ENCODE peak calls at places on chromosomes 11 and 22, in eight cellular contexts. W is heart left ventricle, J is hepatocyte, N is heart right ventricle, Q is osteoblast, E is AG04450, O is GM23338, X is HCT116. A is an unnamed sample.

GRCh38 chr11:9330387-9331384 is 16.3 kb upstream of the TMEM41B start:
- DNase-seq in Q (peak), X (no peak), E (no peak), N (no peak), J (no peak), O (no peak), W (no peak), A (no peak)

GRCh38 chr22:42353883-42354727 is 78.1 kb downstream of the NFAM1 start:
- DNase-seq in W (no peak), O (peak), N (no peak), J (peak), E (no peak), Q (no peak), X (no peak), A (no peak)

GRCh38 chr11:44855138-44855849 is 95.4 kb downstream of the TP53I11 start:
- DNase-seq in Q (peak), O (no peak), X (no peak), W (no peak), E (no peak), N (no peak), J (no peak), A (no peak)

GRCh38 chr22:49347376-49347775 is 480.3 kb downstream of the BRD1 start:
- DNase-seq in X (no peak), N (no peak), E (no peak), Q (no peak), O (no peak), J (no peak), W (no peak), A (no peak)

GRCh38 chr11:126339866-126340434 is 15.5 kb upstream of the ST3GAL4 start:
- DNase-seq in Q (no peak), X (no peak), N (peak), O (no peak), E (no peak), J (no peak), W (peak), A (no peak)

GRCh38 chr11:8017071-8017470 is 29.9 kb downstream of the EIF3F start:
- DNase-seq in Q (no peak), O (no peak), N (no peak), E (no peak), J (no peak), X (no peak), W (no peak), A (no peak)

GRCh38 chr11:83292709-83293435 is 6.7 kb upstream of the CCDC90B start:
- DNase-seq in X (peak), N (no peak), E (peak), O (peak), Q (peak), J (peak), W (no peak), A (no peak)

GRCh38 chr11:79822771-79823170 is 381.9 kb upstream of the TENM4 start:
- DNase-seq in O (no peak), Q (no peak), X (no peak), E (no peak), J (no peak), N (no peak), W (no peak), A (peak)

GRCh38 chr22:11253000-11253511 is 4274.9 kb upstream of the OR11H1 start:
- DNase-seq in N (peak), O (no peak), X (no peak), Q (peak), E (no peak), W (peak), J (peak), A (no peak)

DNA sequence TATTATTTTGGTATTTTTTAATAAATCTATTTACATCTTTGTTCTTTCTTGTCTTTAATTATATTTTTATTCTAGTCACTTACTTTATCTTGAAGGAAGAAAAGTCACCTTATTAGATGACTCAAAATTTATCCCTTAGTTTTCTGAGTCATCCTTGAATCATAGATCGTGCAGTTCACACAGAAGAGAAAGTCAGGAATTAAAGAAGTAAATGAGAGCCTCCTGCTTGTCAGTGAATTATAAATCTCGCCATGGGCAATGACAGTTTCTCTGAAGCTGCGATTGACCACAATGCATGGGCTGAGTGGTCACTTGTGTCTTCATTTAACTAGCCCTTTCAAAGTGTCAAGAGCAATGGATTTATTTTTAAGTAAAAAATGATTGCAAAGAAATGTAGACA is 91.2 kb downstream of the LUZP2 start:
- DNase-seq in Q (no peak), O (no peak), E (no peak), J (no peak), W (no peak), X (no peak), N (no peak), A (no peak)
- H3K27ac ChIP-seq in Q (no peak), O (no peak), E (no peak), J (no peak), W (no peak), X (no peak), N (no peak), A (no peak)

GRCh38 chr22:45997775-45998637 is 21.0 kb upstream of the WNT7B start:
- DNase-seq in W (peak), X (no peak), N (no peak), J (no peak), Q (peak), E (no peak), O (no peak), A (no peak)
- H3K27ac ChIP-seq in W (peak), X (no peak), N (peak), J (no peak), Q (peak), E (peak), O (no peak), A (peak)

GRCh38 chr11:19246816-19247215 is 6.1 kb upstream of the E2F8 start:
- DNase-seq in W (no peak), X (no peak), E (no peak), Q (peak), O (no peak), N (no peak), J (no peak), A (no peak)
- H3K27ac ChIP-seq in W (no peak), X (no peak), E (no peak), Q (no peak), O (no peak), N (no peak), J (no peak), A (no peak)

DNA sequence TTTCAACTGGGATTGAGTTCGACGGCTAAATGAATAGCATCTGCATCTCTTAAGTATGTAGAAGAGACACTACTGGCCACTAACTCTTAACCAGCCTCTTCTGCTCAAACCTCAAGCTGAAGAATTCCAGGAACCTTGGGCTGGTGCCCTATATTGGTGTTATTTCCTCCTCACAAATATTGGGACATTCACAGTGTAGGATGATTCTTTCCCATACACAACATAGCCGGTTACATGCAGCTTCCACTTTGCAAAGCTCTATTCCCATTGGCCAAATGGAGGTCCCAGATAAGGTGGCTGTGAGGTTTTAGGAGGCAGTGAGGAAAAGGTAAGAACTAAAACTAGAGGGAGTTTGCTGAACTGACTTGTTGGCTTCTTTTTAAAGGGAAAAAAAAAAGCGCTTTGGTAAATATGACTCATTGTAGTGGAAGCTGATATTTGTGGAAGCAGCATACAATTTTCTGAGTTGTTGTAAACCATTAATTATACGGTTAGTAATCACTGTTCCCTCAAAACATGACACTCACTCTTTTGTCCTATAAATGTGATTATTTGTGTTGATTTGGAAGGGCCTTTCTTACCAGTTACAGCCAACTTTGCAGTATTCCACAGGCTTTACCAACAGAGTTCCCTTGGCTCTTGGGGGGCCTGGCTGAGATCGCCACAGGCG is 17.6 kb downstream of the C22orf31 start:
- DNase-seq in O (no peak), J (no peak), E (no peak), X (no peak), N (no peak), Q (peak), W (no peak), A (no peak)
- H3K27ac ChIP-seq in O (peak), J (peak), E (peak), X (no peak), N (no peak), Q (peak), W (peak), A (no peak)

GRCh38 chr22:50624347-50625130 is 3.4 kb downstream of the ARSA start:
- DNase-seq in N (no peak), X (no peak), E (no peak), O (no peak), W (no peak), Q (no peak), J (no peak), A (no peak)

GRCh38 chr22:50621948-50622722 is 5.8 kb downstream of the ARSA start:
- DNase-seq in O (no peak), J (no peak), E (no peak), Q (no peak), W (no peak), X (no peak), N (no peak), A (no peak)

GRCh38 chr22:50620861-50621490 is 7.0 kb downstream of the ARSA start:
- DNase-seq in W (peak), O (no peak), Q (peak), J (no peak), X (no peak), N (peak), E (no peak), A (no peak)

GRCh38 chr22:50622723-50623327 is 5.1 kb downstream of the ARSA start:
- DNase-seq in N (no peak), J (no peak), E (no peak), Q (peak), O (no peak), X (peak), W (no peak), A (peak)

DNA sequence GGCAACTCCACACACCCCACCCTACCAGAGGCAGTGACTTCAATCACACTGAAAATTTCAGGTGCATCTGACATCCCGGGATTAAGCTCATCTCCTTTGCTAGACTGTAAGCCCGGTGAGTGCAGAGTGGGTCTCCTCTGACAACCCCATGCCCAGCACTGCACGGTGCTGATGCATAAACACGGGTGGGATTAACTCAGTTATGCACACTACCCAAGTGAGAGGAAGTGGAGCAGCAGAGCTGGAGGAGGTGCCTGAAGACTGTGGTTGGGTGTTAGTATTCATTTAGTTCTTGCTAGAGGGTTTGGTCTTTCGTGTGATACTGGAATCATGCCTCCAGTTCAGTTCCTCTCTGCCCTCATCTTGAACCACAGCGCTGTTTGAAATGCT is 6.5 kb downstream of the ARSA start:
- DNase-seq in E (no peak), J (no peak), W (no peak), Q (no peak), N (no peak), X (no peak), O (no peak), A (no peak)
- H3K27ac ChIP-seq in E (no peak), J (no peak), W (peak), Q (no peak), N (peak), X (no peak), O (no peak), A (peak)

DNA sequence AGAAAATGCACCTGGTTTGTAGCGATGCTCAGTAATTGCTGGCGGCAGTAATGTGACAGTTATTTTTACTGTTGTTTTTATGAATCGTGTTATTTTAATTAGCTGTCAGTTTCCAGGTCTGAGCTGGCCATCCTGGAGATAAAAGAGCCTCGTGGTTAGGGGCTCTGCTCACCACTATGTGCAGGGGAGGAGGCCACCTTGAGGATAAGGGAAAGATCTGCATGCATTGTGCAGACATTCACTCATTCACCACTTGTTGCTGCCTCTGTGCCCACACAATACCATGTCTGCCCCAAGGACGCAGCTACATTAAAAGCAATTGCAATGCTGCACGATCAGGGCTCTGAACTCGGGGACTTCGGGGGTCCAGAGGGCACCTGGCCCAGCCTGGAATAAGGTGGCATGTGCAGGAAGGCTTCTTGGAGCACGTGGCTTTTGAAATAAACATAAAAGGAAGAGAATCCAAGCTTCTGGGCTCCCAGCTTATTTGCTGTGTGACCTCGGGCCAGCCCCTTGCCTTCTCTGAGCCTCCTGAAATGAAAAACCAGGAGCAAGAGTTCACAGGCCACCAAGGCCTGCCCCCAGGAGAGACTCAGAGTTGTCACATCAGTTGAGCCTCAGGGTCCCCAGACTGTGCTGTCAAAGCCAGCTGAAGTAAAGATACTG is 44.7 kb upstream of the SHISAL1 start:
- DNase-seq in O (peak), J (no peak), N (no peak), W (no peak), X (no peak), Q (peak), E (no peak), A (no peak)
- H3K27ac ChIP-seq in O (no peak), J (peak), N (no peak), W (no peak), X (no peak), Q (no peak), E (peak), A (no peak)

DNA sequence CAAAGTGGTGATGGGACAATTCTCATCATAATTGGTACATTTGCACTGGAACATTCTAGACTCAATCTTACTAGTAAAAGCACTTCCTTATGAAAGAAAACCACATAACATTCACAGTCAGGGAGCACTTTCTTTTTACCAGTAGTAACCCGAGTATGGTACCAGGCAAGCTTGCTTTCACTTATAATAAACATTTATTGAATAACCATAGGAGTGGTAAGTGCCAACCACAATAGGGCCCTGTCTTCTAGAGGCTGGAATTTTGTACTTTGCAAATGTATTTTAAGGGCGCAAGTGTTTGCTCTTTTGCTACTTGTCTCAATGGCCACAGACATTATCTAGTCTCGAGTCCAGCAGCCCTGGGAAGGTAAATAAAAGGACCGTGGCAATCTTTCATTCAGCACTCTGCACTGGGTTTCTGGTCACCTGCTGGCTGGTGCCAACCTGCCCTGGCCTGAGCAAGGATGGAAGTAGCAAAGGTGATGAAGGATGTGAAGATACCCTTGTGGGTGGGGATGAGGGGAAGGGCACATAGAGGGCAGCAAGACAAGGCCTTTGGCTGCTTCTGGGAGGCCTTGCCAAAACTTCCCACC is 24.2 kb downstream of the C22orf31 start:
- DNase-seq in X (no peak), W (no peak), Q (no peak), J (no peak), N (no peak), E (no peak), O (no peak), A (no peak)
- H3K27ac ChIP-seq in X (no peak), W (no peak), Q (no peak), J (no peak), N (no peak), E (no peak), O (peak), A (no peak)

GRCh38 chr22:17470880-17471500 is 92.3 kb upstream of the SLC25A18 start:
- DNase-seq in O (no peak), W (no peak), Q (no peak), E (no peak), J (no peak), N (no peak), X (no peak), A (no peak)
- H3K27ac ChIP-seq in O (peak), W (no peak), Q (no peak), E (no peak), J (no peak), N (no peak), X (no peak), A (no peak)

GRCh38 chr11:66123902-66124301 is 53.8 kb downstream of the PACS1 start:
- DNase-seq in W (no peak), O (no peak), E (no peak), Q (no peak), N (no peak), X (no peak), J (no peak), A (no peak)
- H3K27ac ChIP-seq in W (peak), O (no peak), E (no peak), Q (peak), N (no peak), X (no peak), J (peak), A (peak)

GRCh38 chr11:71929491-71929890 is 645 bp downstream of the RNF121 start:
- DNase-seq in Q (no peak), N (no peak), W (no peak), O (no peak), J (no peak), E (no peak), X (no peak), A (no peak)

GRCh38 chr11:71928739-71929443 is at the start of gene RNF121:
- DNase-seq in J (peak), E (peak), N (peak), W (peak), O (peak), X (peak), Q (peak), A (peak)

GRCh38 chr11:71930556-71931244 is 1.9 kb downstream of the RNF121 start:
- DNase-seq in J (no peak), O (no peak), E (no peak), Q (no peak), X (no peak), N (no peak), W (no peak), A (no peak)

GRCh38 chr11:71931245-71931602 is 2.4 kb downstream of the RNF121 start:
- DNase-seq in W (no peak), J (no peak), X (no peak), E (no peak), N (no peak), Q (peak), O (no peak), A (no peak)

DNA sequence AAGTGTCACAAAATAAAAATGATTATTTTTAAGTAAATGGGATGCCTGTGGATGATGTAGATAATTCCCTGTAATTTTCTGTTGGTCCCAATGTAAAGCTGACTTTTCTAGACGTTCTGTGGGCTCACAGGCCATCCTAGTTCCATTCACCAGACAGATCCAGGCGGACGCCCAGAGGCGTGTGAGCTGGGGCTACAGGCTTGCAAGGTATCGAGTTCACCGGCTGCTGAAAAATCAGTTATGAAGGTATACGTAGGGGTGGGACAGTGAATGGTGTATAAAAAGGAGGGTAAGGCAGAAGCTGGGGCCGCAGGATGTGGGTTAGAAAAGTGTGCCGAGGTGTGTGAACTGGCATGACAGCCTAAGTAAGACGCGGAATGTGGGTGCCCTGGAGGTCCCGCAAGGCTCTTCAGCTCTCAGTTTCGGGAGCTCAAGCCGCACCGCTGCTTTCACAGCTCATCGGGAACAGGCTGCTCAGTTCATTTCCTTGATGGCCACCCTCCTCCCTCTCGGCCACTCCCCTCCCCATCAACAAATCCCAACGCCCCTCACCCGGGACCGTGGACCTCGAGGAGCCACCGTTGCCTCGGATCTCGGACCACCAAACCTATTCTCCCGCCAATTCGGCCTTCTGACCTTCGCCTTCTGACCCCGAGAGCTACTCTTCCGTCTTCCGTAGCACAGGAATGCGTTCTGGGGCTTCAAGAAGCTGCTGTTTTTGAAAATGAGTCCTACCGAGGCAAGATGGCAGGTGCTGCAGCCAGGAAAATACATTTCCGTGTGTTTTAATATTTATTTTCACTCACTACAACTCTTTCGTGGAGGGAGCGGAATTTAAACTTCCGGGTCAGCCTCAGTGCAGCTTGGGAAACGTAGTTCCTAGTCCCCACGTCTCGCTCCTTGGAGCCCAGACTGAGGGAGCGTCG is at the start of gene XNDC1N:
- DNase-seq in E (peak), N (peak), Q (peak), X (peak), J (peak), W (peak), O (peak), A (peak)
- H3K27ac ChIP-seq in E (peak), N (peak), Q (peak), X (peak), J (peak), W (peak), O (peak), A (peak)